ENCODE peak calls at places on chromosomes 11 and 22, in nine cellular contexts. M, L, N, Z, E, S, I, W and A are unnamed samples.
A peak's percentile ranks its signal among the peaks of the same experiment; 100 is the strongest.

GRCh38 chr11:124643042-124643604 is 20.5 kb downstream of the TBRG1 start:
- DNase-seq in M (no peak), L (no peak), N (no peak), Z (no peak), E (no peak), S (no peak), I (no peak), W (no peak), A (no peak)

GRCh38 chr22:26891431-26891830 is 234.0 kb downstream of the MIAT start:
- DNase-seq in M (no peak), L (no peak), N (no peak), Z (no peak), E (no peak), S (no peak), I (no peak), W (no peak), A (no peak)

GRCh38 chr22:39731481-39731880 is 160.9 kb downstream of the CACNA1I start:
- DNase-seq in M (no peak), L (no peak), N (no peak), Z (no peak), E (no peak), S (no peak), I (no peak), W (no peak), A (no peak)

GRCh38 chr11:106391771-106392412 is 314.4 kb downstream of the AASDHPPT start:
- DNase-seq in M (no peak), L (peak; percentile 76), N (no peak), Z (no peak), E (no peak), S (no peak), I (no peak), W (no peak), A (no peak)

GRCh38 chr11:94557992-94558391 is 9.2 kb upstream of the PIWIL4 start:
- DNase-seq in M (no peak), L (no peak), N (no peak), Z (no peak), E (no peak), S (no peak), I (no peak), W (no peak), A (no peak)

GRCh38 chr22:46936378-46936916 is 174.0 kb downstream of the TBC1D22A start:
- DNase-seq in M (no peak), L (peak; percentile 14), N (no peak), Z (no peak), E (no peak), S (no peak), I (no peak), W (no peak), A (no peak)

GRCh38 chr11:118175600-118176399 is 639 bp downstream of the SCN2B start:
- DNase-seq in M (no peak), L (no peak), N (no peak), Z (no peak), E (no peak), S (no peak), I (no peak), W (no peak), A (no peak)

GRCh38 chr22:19787849-19788141 is 27.2 kb downstream of the TBX1 start:
- DNase-seq in M (no peak), L (no peak), N (no peak), Z (no peak), E (no peak), S (no peak), I (no peak), W (no peak), A (no peak)

DNA sequence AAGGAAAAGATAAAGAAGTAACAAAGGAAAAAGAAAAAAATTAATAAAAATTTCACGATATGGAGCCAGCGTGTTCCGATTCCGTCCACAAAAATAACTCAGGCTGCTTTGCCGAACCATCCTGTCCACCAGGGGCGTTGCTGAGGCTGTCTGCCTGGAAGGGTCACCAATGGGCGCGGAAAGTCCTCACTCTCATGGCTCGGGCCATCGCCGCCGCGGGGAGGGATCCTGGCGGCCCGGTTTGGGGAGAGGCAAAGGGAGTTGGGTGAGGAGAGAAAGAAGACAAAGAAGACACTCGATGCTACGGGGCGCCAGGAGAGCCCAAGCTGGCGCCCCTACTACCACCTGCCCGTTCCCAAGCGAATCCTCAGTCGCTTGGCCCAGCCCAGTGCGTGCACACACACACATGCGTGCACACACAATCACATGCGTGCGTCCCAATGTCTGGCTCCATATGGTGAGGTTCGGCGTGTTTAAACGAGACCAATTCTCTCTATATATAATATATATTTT is 5.6 kb upstream of the PYGM start:
- DNase-seq in M (no peak), L (no peak), N (no peak), Z (no peak), E (no peak), S (no peak), I (peak; percentile 72), W (no peak), A (no peak)
- H3K27ac ChIP-seq in M (no peak overlapping the region), L (no peak overlapping the region), N (no peak overlapping the region), Z (no peak overlapping the region), E (no peak overlapping the region), S (no peak overlapping the region), I (no peak overlapping the region), W (no peak overlapping the region), A (no peak overlapping the region)

GRCh38 chr11:70303070-70303469 is 32.6 kb downstream of the PPFIA1 start:
- DNase-seq in M (no peak), L (peak; percentile 79), N (no peak), Z (no peak), E (no peak), S (no peak), I (no peak), W (no peak), A (no peak)

GRCh38 chr11:70304208-70304603 is 33.7 kb downstream of the PPFIA1 start:
- DNase-seq in M (no peak), L (no peak), N (no peak), Z (no peak), E (no peak), S (no peak), I (no peak), W (no peak), A (no peak)

GRCh38 chr11:70305501-70305900 is 35.0 kb downstream of the PPFIA1 start:
- DNase-seq in M (no peak), L (no peak), N (no peak), Z (no peak), E (no peak), S (no peak), I (no peak), W (no peak), A (no peak)

GRCh38 chr11:70307176-70307575 is 36.7 kb downstream of the PPFIA1 start:
- DNase-seq in M (no peak), L (no peak), N (no peak), Z (no peak), E (no peak), S (no peak), I (no peak), W (no peak), A (no peak)

DNA sequence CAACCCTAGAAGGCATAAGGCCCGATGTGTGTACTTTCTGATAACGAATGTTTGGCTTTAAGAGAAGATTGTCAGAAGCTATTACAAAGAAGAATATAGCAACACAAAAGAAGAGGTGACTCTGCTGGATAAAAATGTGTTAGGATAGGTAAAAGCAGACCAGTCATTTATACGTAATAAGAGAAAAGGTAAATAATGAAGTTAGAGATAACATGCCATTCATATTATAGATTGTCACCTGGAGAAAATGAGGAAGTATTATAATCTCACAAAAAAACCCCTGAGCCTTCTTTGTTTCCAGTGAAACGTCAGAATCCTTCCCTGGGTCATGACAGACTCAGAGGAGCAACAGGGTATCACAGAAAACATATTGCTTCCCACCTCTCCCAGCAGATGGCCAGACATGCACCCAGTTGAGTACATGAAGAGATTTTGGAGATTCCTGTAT is 36.1 kb downstream of the PPFIA1 start:
- DNase-seq in M (no peak), L (no peak), N (no peak), Z (no peak), E (no peak), S (no peak), I (no peak), W (no peak), A (no peak)
- H3K27ac ChIP-seq in M (no peak overlapping the region), L (no peak overlapping the region), N (no peak overlapping the region), Z (no peak overlapping the region), E (peak overlapping the region; percentile 75), S (no peak overlapping the region), I (no peak overlapping the region), W (no peak overlapping the region), A (no peak overlapping the region)

DNA sequence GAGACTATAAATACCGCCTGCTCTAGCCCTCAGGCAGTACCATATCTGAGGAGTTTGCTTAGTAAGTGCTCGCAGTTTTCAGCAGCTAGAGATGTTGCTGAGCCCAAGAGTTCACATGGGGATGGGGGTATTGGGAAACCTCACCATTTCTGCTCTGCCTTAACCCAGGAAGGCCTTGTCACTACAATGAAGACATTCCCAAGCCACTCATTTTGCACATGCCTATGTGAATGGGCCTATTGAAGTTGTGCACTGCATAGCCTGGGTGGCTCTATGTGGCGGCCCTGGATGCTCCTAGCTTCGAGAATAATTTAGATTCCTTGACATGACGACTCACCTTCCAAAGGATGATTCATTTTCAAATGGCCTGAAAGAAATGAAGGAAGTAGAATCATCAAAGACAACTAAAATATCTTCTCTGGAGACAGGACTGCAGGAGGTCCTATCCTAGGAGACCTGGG is 163.4 kb downstream of the ADAMTS15 start:
- DNase-seq in M (no peak), L (peak; percentile 70), N (peak; percentile 74), Z (no peak), E (no peak), S (no peak), I (no peak), W (no peak), A (no peak)
- H3K27ac ChIP-seq in M (peak overlapping the region; percentile 27), L (peak overlapping the region; percentile 63), N (peak overlapping the region; percentile 77), Z (no peak overlapping the region), E (peak overlapping the region; percentile 37), S (no peak overlapping the region), I (no peak overlapping the region), W (peak overlapping the region; percentile 68), A (no peak overlapping the region)

GRCh38 chr11:114311946-114312345 is 15.7 kb downstream of the NNMT start:
- DNase-seq in M (no peak), L (no peak), N (no peak), Z (no peak), E (no peak), S (no peak), I (no peak), W (no peak), A (no peak)

GRCh38 chr11:114309517-114309916 is 13.3 kb downstream of the NNMT start:
- DNase-seq in M (no peak), L (no peak), N (no peak), Z (no peak), E (no peak), S (no peak), I (no peak), W (no peak), A (no peak)

GRCh38 chr11:114307524-114308203 is 11.5 kb downstream of the NNMT start:
- DNase-seq in M (peak; percentile 56), L (peak; percentile 78), N (no peak), Z (no peak), E (peak; percentile 17), S (no peak), I (no peak), W (no peak), A (no peak)

GRCh38 chr11:114310095-114310494 is 13.9 kb downstream of the NNMT start:
- DNase-seq in M (no peak), L (no peak), N (no peak), Z (no peak), E (no peak), S (no peak), I (no peak), W (no peak), A (no peak)

DNA sequence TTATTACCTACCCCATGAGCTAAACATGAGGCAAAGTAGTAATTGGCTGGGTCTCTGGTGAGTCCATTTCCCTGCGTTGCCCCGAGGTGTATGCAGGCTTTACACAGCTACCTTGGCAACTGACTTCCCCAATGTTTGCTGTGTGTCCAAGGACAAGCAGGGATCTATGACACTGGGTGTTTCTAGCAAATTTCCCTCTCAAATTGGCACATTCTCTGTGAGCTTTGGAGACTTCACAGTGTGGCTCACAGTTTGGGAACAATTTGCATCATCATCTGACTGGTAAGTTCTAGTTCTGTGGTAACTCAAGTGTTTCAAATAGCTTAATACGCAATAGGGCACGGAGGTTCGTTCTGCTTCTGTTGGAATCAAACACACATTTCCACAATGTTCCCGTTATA is 12.5 kb downstream of the NNMT start:
- DNase-seq in M (no peak), L (peak; percentile 62), N (no peak), Z (no peak), E (no peak), S (no peak), I (no peak), W (no peak), A (no peak)
- H3K27ac ChIP-seq in M (peak overlapping the region; percentile 93), L (peak overlapping the region; percentile 81), N (peak overlapping the region; percentile 65), Z (no peak overlapping the region), E (no peak overlapping the region), S (no peak overlapping the region), I (no peak overlapping the region), W (no peak overlapping the region), A (no peak overlapping the region)